ENCODE peak calls at places on chromosomes 4 and X, in ten cellular contexts. N is ovary, U is vagina, A is esophagus squamous epithelium, H is tibial nerve, S is suprapubic skin, V is spleen, B is heart left ventricle, K is lower leg skin, Z is breast epithelium. C is an unnamed sample.

GRCh38 chr4:169311643-169312365 is 41.0 kb upstream of the SH3RF1 start:
- DNase-seq in N (peak), U (no peak), A (no peak), H (peak), S (no peak), V (no peak), B (no peak), K (no peak), Z (no peak), C (no peak)

GRCh38 chr4:66475596-66475995 is 805.3 kb upstream of the EPHA5 start:
- DNase-seq in N (no peak), U (no peak), A (no peak), H (no peak), S (no peak), V (no peak), B (no peak), K (no peak), Z (no peak), C (no peak)

GRCh38 chr4:86441175-86441960 is 81.5 kb upstream of the MAPK10 start:
- DNase-seq in N (no peak), U (no peak), A (no peak), H (no peak), S (no peak), V (no peak), B (no peak), K (no peak), Z (no peak), C (no peak)

GRCh38 chr4:184860018-184860530 is 34.3 kb upstream of the ACSL1 start:
- DNase-seq in N (no peak), U (no peak), A (no peak), H (no peak), S (no peak), V (no peak), B (no peak), K (no peak), Z (no peak), C (no peak)

GRCh38 chr4:45931151-45931550 is 192.7 kb downstream of the GABRG1 start:
- DNase-seq in N (no peak), U (no peak), A (no peak), H (no peak), S (no peak), V (no peak), B (no peak), K (no peak), Z (no peak), C (no peak)

GRCh38 chrX:6012357-6012756 is 216.3 kb downstream of the NLGN4X start:
- DNase-seq in N (no peak), U (no peak), A (no peak), H (no peak), S (no peak), V (no peak), B (no peak), K (no peak), Z (no peak), C (no peak)

GRCh38 chrX:35733879-35734278 is 64.3 kb upstream of the MAGEB16 start:
- DNase-seq in N (no peak), U (no peak), A (no peak), H (no peak), S (no peak), V (no peak), B (no peak), K (no peak), Z (no peak), C (no peak)

GRCh38 chrX:38806054-38806389 is 4.8 kb downstream of the MID1IP1 start:
- DNase-seq in N (no peak), U (no peak), A (no peak), H (no peak), S (no peak), V (no peak), B (no peak), K (no peak), Z (no peak), C (no peak)

GRCh38 chrX:29935455-29935854 is 279.9 kb upstream of the MAGEB2 start:
- DNase-seq in N (no peak), U (no peak), A (no peak), H (no peak), S (no peak), V (no peak), B (no peak), K (no peak), Z (no peak), C (no peak)

GRCh38 chrX:153226344-153227190 is 47.5 kb downstream of the MAGEA1 start:
- DNase-seq in N (peak), U (no peak), A (no peak), H (peak), S (no peak), V (no peak), B (no peak), K (no peak), Z (no peak), C (no peak)

GRCh38 chr4:174521800-174522182 is 497 bp downstream of the HPGD start:
- DNase-seq in N (no peak), U (no peak), A (no peak), H (no peak), S (no peak), V (peak), B (peak), K (peak), Z (no peak), C (no peak)

GRCh38 chrX:110142096-110142495 is 139.2 kb downstream of the TMEM164 start:
- DNase-seq in N (no peak), U (no peak), A (no peak), H (no peak), S (no peak), V (no peak), B (no peak), K (no peak), Z (peak), C (no peak)

GRCh38 chr4:134470544-134470943 is 269.0 kb upstream of the PABPC4L start:
- DNase-seq in N (no peak), U (no peak), A (no peak), H (no peak), S (no peak), V (no peak), B (no peak), K (no peak), Z (no peak), C (no peak)

GRCh38 chrX:71111141-71111843 is at the start of gene IL2RG:
- DNase-seq in N (no peak), U (no peak), A (peak), H (no peak), S (no peak), V (peak), B (no peak), K (no peak), Z (no peak), C (peak)

GRCh38 chr4:57370691-57371090 is 260.5 kb upstream of the IGFBP7 start:
- DNase-seq in N (no peak), U (no peak), A (no peak), H (no peak), S (no peak), V (no peak), B (no peak), K (no peak), Z (no peak), C (no peak)

GRCh38 chr4:107930821-107931774 is at the start of gene CYP2U1:
- DNase-seq in N (peak), U (no peak), A (peak), H (peak), S (peak), V (peak), B (peak), K (peak), Z (peak), C (peak)

GRCh38 chr4:128812360-128812958 is 3.0 kb downstream of the JADE1 start:
- DNase-seq in N (no peak), U (no peak), A (no peak), H (peak), S (peak), V (no peak), B (no peak), K (peak), Z (no peak), C (peak)

GRCh38 chr4:128811571-128812359 is 2.3 kb downstream of the JADE1 start:
- DNase-seq in N (peak), U (no peak), A (peak), H (peak), S (peak), V (peak), B (peak), K (peak), Z (peak), C (peak)

GRCh38 chr4:128810331-128810870 is 901 bp downstream of the JADE1 start:
- DNase-seq in N (peak), U (no peak), A (no peak), H (peak), S (peak), V (peak), B (no peak), K (peak), Z (peak), C (no peak)

GRCh38 chr4:128810871-128811570 is 1.5 kb downstream of the JADE1 start:
- DNase-seq in N (peak), U (no peak), A (peak), H (peak), S (peak), V (peak), B (peak), K (peak), Z (peak), C (peak)

DNA sequence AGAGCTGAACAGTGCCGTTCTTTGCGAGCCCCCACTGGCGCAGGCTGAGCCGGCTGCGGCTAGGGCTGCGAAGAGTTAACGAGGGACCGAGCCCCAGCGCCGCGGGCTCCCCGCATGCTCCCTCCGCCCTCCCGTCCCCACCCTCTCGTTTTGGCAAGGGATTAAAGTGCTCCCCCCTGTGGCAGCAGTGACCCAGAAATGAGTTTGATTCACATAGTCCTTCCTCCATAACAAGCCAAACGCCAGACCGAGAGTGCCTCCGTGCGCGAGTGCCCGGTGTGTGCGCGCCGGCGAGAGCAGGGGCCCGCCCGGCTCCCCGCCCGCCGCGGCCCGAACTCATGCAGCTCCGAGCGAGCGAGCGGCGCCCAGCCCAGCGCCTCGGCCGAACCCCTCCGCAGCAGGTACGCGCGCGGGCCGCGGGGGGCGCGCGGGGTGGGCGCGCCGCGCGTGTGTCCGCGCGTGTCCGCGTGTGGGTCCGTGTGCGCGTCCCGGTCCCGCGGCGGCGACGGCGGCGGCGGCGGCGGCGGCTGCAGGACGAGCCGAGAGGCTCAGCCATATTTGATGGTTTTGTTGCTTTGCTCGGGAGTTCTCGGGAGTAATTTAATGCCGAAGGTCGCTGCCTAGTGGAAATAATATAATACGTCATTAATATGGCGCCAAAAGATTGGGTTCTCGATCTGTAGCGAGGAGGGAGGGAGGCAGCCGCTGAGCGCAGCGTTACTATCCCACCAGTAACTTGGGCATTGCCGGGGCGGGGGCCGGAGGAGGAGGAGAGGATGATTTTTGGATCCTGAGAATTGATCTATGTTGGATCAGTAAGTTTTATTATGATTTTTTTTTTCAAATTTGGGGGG is at the start of gene JADE1:
- DNase-seq in N (peak), U (no peak), A (peak), H (peak), S (peak), V (peak), B (peak), K (peak), Z (peak), C (peak)
- TF ChIP-seq POLR2A in N (peak), U (peak), A (peak), H (peak), S (no peak), V (no peak), B (no peak), K (peak), Z (no peak), C (peak)

GRCh38 chrX:98379134-98379533 is 1495.4 kb downstream of the RPA4 start:
- DNase-seq in N (no peak), U (no peak), A (no peak), H (no peak), S (no peak), V (no peak), B (no peak), K (no peak), Z (no peak), C (no peak)
- TF ChIP-seq CTCF in N (no peak), U (no peak), A (no peak), H (no peak), S (no peak), V (no peak), B (no peak), K (no peak), Z (no peak), C (no peak)

GRCh38 chr4:7328913-7329638 is 105.7 kb downstream of the PSAPL1 start:
- DNase-seq in N (no peak), U (no peak), A (no peak), H (no peak), S (no peak), V (no peak), B (peak), K (no peak), Z (peak), C (peak)

GRCh38 chr4:7331682-7332000 is 103.1 kb downstream of the PSAPL1 start:
- DNase-seq in N (no peak), U (no peak), A (no peak), H (no peak), S (no peak), V (peak), B (peak), K (no peak), Z (no peak), C (no peak)

GRCh38 chr4:7330031-7330596 is 104.6 kb downstream of the PSAPL1 start:
- DNase-seq in N (no peak), U (no peak), A (no peak), H (no peak), S (no peak), V (peak), B (peak), K (no peak), Z (no peak), C (no peak)

GRCh38 chr4:7332216-7333023 is 102.3 kb downstream of the PSAPL1 start:
- DNase-seq in N (peak), U (no peak), A (no peak), H (peak), S (no peak), V (peak), B (peak), K (no peak), Z (peak), C (peak)

DNA sequence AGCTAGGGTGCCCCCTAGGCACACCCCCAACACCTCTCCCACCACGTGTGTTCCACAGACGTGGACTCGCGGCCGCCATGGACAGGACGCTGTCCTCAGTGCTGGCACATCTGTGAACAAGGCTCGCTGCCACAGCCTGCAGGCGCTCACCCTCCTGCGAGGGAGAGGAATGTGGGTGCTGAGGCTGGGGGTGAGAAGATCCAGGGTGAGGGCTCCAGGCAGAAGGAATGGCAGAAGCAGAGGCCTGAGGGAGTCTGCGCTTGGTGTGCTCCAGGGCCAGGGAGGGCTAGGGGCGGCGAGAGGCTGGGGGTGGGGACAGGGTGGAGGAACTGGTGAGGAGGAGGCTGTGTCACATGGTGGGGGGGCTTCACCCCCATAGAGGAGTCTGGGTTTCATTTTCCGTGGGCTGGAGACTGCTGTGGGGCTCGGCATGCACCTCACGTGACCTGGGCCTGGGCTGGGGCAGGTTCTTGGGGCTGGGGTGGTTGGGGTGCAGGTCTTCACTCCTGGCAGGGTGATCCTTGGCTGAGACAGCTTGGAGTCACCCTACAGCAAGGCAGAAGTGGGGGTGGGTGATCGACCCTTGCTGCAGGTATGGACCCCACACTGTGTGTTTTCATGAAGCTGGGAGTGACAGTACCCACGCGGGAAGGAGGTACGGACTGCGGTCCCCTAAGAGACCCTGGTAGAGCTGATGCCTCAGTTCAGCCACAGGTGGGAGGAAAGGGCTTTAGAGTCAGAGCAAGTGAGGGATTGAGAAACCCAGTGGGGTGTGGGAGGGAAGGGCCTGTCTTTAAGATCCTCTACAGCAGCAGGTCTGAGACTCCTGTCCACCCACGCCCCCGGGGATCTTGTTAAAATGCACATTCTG is 103.7 kb downstream of the PSAPL1 start:
- DNase-seq in N (no peak), U (no peak), A (no peak), H (no peak), S (no peak), V (peak), B (peak), K (no peak), Z (peak), C (no peak)
- TF ChIP-seq POLR2A in N (no peak), U (no peak), A (no peak), H (no peak), S (no peak), V (no peak), B (no peak), K (no peak), Z (no peak), C (no peak)

DNA sequence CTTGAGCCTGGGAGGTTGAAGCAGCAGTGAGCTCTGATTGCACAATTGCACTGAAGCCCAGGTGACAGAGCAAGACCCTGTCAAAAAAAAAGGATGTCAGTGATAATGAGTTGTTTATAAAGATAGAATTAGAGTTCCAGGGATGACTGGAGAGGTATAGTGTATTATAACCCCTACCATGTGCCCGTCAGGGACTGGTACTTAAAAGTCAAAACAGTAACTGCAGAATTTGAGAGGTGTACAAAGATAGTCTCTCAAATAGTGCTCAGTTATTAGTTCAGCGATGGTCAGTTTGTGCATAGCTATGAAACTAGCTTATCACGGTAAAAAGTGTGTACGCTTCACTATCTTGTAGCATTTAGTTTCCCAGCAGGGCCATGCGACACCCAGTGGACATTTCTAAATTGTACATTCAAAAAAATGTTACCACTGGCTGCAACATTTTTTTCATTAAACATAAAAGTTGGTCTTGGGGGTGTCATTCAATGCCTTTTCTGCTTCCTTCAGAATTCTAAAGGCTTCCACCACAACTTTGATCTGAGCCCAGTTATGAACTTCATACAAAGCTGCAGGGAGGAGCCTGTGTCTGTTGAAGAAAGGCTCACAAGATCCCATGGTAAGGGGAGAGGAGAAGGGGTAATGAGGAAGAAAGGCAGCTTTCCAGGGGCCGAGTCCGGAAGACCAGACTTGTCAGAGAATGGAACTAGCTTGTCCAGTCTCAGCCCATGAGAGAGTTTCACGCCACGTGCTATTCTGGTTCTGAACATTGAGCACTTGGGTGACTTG is 9.2 kb upstream of the GYG2 start:
- DNase-seq in N (no peak), U (no peak), A (no peak), H (no peak), S (no peak), V (no peak), B (no peak), K (no peak), Z (no peak), C (no peak)
- TF ChIP-seq CTCF in N (no peak), U (no peak), A (peak), H (peak), S (no peak), V (no peak), B (peak), K (no peak), Z (no peak), C (no peak)

GRCh38 chr4:4541040-4541631 is 712 bp downstream of the STX18 start:
- DNase-seq in N (no peak), U (no peak), A (no peak), H (no peak), S (no peak), V (no peak), B (no peak), K (peak), Z (no peak), C (no peak)
- TF ChIP-seq POLR2A in N (no peak), U (no peak), A (no peak), H (no peak), S (no peak), V (no peak), B (no peak), K (no peak), Z (no peak), C (no peak)

GRCh38 chr4:93788712-93789111 is 39.8 kb upstream of the ATOH1 start:
- DNase-seq in N (no peak), U (no peak), A (no peak), H (no peak), S (no peak), V (no peak), B (no peak), K (no peak), Z (no peak), C (no peak)
- TF ChIP-seq CTCF in N (no peak), U (no peak), A (peak), H (no peak), S (no peak), V (no peak), B (no peak), K (no peak), Z (no peak), C (peak)